ENCODE peak calls at places on chromosomes 11 and 22, in seven cellular contexts. F is fibroblast of lung, O is GM20000, V is fibroblast of mammary gland, Y is adrenal gland, M is heart left ventricle, J is testis. T is an unnamed sample.

GRCh38 chr22:37581534-37581933 is 1.6 kb upstream of the LGALS2 start:
- DNase-seq in Y (peak), J (no peak), M (peak), V (no peak), O (no peak), F (no peak), T (no peak)

GRCh38 chr11:68441466-68442230 is 18.9 kb upstream of the PPP6R3 start:
- DNase-seq in V (peak), M (no peak), O (peak), J (no peak), F (peak), Y (no peak), T (no peak)

GRCh38 chr11:61603667-61604066 is 22.8 kb upstream of the SYT7 start:
- DNase-seq in J (no peak), M (no peak), O (no peak), F (no peak), Y (no peak), V (no peak), T (no peak)

GRCh38 chr11:119964136-119965025 is 173.5 kb downstream of the TRIM29 start:
- DNase-seq in O (no peak), V (no peak), F (no peak), J (peak), M (no peak), Y (no peak), T (no peak)

GRCh38 chr11:27718346-27718852 is 18.1 kb upstream of the BDNF start:
- DNase-seq in O (no peak), M (no peak), J (peak), F (peak), V (peak), Y (peak), T (no peak)

GRCh38 chr22:48241658-48242057 is 1479.2 kb downstream of the TBC1D22A start:
- DNase-seq in Y (no peak), O (no peak), M (no peak), V (no peak), F (no peak), J (peak), T (no peak)

GRCh38 chr11:102614485-102614884 is 10.6 kb downstream of the MMP20 start:
- DNase-seq in F (no peak), V (no peak), O (no peak), Y (no peak), M (no peak), J (no peak), T (no peak)

GRCh38 chr22:34931026-34931425 is 134.9 kb upstream of the ISX start:
- DNase-seq in O (no peak), V (no peak), M (no peak), J (no peak), F (no peak), Y (no peak), T (no peak)

GRCh38 chr11:122214567-122214966 is 98.6 kb upstream of the BLID start:
- DNase-seq in F (peak), V (no peak), J (no peak), M (no peak), Y (no peak), O (no peak), T (no peak)

GRCh38 chr11:18253778-18254338 is 5.4 kb upstream of the SAA2 start:
- DNase-seq in F (no peak), Y (no peak), V (no peak), O (no peak), J (no peak), M (no peak), T (peak)

GRCh38 chr22:20440637-20441591 is 3.3 kb upstream of the SCARF2 start:
- DNase-seq in F (no peak), J (no peak), O (no peak), M (no peak), V (no peak), Y (no peak), T (no peak)

GRCh38 chr11:32118025-32118974 is 27.4 kb downstream of the RCN1 start:
- DNase-seq in O (no peak), Y (peak), M (no peak), V (peak), J (peak), F (peak), T (no peak)

GRCh38 chr22:23751441-23751996 is 607 bp upstream of the ZNF70 start:
- DNase-seq in Y (peak), F (no peak), O (no peak), J (peak), M (no peak), V (peak), T (no peak)

GRCh38 chr22:38681784-38682335 is at the start of gene TOMM22:
- DNase-seq in Y (peak), V (peak), J (peak), F (peak), O (peak), M (peak), T (peak)

GRCh38 chr11:87501388-87501787 is 463.7 kb downstream of the TMEM135 start:
- DNase-seq in Y (no peak), V (no peak), O (no peak), J (no peak), F (no peak), M (no peak), T (no peak)
- TF ChIP-seq CTCF in Y (no peak), V (no peak), O (no peak), J (no peak), F (no peak), M (no peak), T (no peak)

GRCh38 chr11:34909955-34910354 is 6.2 kb downstream of the APIP start:
- DNase-seq in O (no peak), J (no peak), M (no peak), Y (no peak), V (no peak), F (no peak), T (no peak)
- TF ChIP-seq CTCF in O (no peak), J (no peak), M (no peak), Y (no peak), V (no peak), F (no peak), T (no peak)

GRCh38 chr22:50325444-50326224 is 1.2 kb downstream of the DENND6B start:
- DNase-seq in O (peak), J (no peak), F (no peak), M (no peak), V (no peak), Y (no peak), T (no peak)

GRCh38 chr22:50326959-50327710 is at the start of gene DENND6B:
- DNase-seq in O (peak), Y (peak), J (peak), V (peak), F (peak), M (peak), T (peak)

GRCh38 chr22:50323900-50324299 is 2.9 kb downstream of the DENND6B start:
- DNase-seq in F (no peak), M (no peak), V (no peak), Y (no peak), J (no peak), O (peak), T (no peak)

GRCh38 chr22:50327711-50328019 is 853 bp upstream of the DENND6B start:
- DNase-seq in J (no peak), Y (no peak), F (no peak), O (no peak), M (no peak), V (no peak), T (no peak)

DNA sequence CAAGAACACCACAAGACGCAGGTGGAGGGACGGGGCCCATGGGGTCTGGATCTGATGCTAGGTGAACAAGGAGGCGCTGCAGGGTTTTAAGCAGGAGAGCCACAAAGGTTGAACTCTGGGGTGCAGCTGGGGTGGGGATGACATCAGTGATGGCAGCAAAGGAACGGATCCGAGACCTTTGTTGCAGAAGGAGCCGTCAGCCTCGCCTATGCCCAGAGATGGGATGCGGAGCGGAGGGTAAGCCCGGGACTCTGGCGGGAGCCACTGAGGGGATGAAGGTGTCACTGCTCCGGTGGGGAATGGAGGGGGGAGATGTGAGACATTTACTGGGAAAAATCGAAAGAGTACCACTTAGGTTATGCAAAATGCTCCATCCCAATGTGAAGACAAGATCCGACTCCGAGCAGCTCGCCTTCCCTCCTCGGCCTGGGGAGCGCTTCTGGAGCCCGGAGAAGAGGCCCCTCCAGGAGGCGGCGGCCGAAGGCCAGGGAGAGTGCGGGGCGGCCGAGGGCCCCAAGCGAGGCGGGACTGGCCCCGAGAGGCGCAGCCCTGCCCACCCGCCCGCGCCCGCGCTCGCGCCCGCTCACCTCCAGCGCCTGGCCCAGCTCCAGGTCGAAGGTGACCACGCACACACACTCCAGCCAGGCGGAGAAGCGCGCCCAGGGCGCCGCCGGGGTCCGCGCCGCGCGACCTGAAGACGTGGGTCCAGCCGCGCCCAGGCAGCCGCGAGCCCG is 420 bp downstream of the DENND6B start:
- DNase-seq in O (no peak), M (no peak), Y (no peak), J (no peak), F (no peak), V (no peak), T (no peak)
- TF ChIP-seq CTCF in O (no peak), M (no peak), Y (no peak), J (no peak), F (no peak), V (no peak), T (no peak)

GRCh38 chr11:72333657-72334056 is 89.7 kb upstream of the PHOX2A start:
- DNase-seq in O (no peak), Y (no peak), V (no peak), M (no peak), J (no peak), F (peak), T (no peak)
- TF ChIP-seq CTCF in O (no peak), Y (no peak), V (no peak), M (no peak), J (no peak), F (no peak), T (no peak)

GRCh38 chr11:10415817-10416392 is 39.2 kb upstream of the AMPD3 start:
- DNase-seq in O (no peak), Y (no peak), V (no peak), M (no peak), J (no peak), F (no peak), T (no peak)
- TF ChIP-seq CTCF in O (no peak), Y (no peak), V (no peak), M (no peak), J (no peak), F (no peak), T (peak)

GRCh38 chr11:36249271-36249670 is 40.0 kb downstream of the COMMD9 start:
- DNase-seq in M (no peak), Y (no peak), J (peak), F (peak), V (peak), O (peak), T (no peak)
- TF ChIP-seq CTCF in M (no peak), Y (no peak), J (no peak), F (no peak), V (no peak), O (no peak), T (no peak)

GRCh38 chr22:40024201-40025061 is 29.7 kb downstream of the FAM83F start:
- DNase-seq in V (peak), M (peak), O (peak), Y (peak), F (peak), J (peak), T (peak)
- TF ChIP-seq CTCF in V (peak), M (peak), O (peak), Y (peak), F (peak), J (peak), T (peak)